ENCODE peak calls at places on chromosomes 16 and 17, in five cellular contexts. Q is ascending aorta; K is activated CD8-positive, alpha-beta T cell treated with anti-CD3 and anti-CD28 coated beads for 36 hours; V is astrocyte; E is WERI-Rb-1. P is an unnamed sample.

GRCh38 chr16:54939537-54940278 is 9.0 kb downstream of the IRX5 start:
- DNase-seq in Q (no peak), K (no peak), V (no peak), E (no peak), P (no peak)

GRCh38 chr16:75695708-75696107 is 5.6 kb downstream of the DUXB start:
- DNase-seq in Q (no peak), K (peak), V (no peak), E (no peak), P (no peak)

GRCh38 chr17:46192484-46193245 is 564 bp downstream of the KANSL1 start:
- DNase-seq in Q (no peak), K (peak), V (peak), E (peak), P (peak)

GRCh38 chr16:88345943-88346560 is 36.7 kb upstream of the ZNF469 start:
- DNase-seq in Q (no peak), K (no peak), V (no peak), E (no peak), P (no peak)

GRCh38 chr16:4924593-4925378 is 12.2 kb downstream of the PPL start:
- DNase-seq in Q (no peak), K (no peak), V (no peak), E (no peak), P (no peak)

GRCh38 chr17:81150379-81151038 is 14.8 kb upstream of the PVALEF start:
- DNase-seq in Q (peak), K (no peak), V (no peak), E (no peak), P (no peak)

GRCh38 chr16:1464894-1465566 is 9.8 kb downstream of the CLCN7 start:
- DNase-seq in Q (no peak), K (no peak), V (no peak), E (no peak), P (no peak)

GRCh38 chr17:64291268-64291851 is 28.3 kb upstream of the TEX2 start:
- DNase-seq in Q (no peak), K (peak), V (no peak), E (peak), P (no peak)

GRCh38 chr16:69166221-69166833 is 20.6 kb upstream of the SNTB2 start:
- DNase-seq in Q (no peak), K (peak), V (peak), E (no peak), P (peak)

GRCh38 chr17:33014751-33015150 is 23.1 kb downstream of the SPACA3 start:
- DNase-seq in Q (no peak), K (no peak), V (no peak), E (no peak), P (peak)

GRCh38 chr16:20349615-20350014 is 2.9 kb downstream of the UMOD start:
- DNase-seq in Q (no peak), K (no peak), V (no peak), E (no peak), P (no peak)
- TF ChIP-seq CTCF in Q (no peak), K (no peak), V (no peak), E (no peak), P (no peak)

DNA sequence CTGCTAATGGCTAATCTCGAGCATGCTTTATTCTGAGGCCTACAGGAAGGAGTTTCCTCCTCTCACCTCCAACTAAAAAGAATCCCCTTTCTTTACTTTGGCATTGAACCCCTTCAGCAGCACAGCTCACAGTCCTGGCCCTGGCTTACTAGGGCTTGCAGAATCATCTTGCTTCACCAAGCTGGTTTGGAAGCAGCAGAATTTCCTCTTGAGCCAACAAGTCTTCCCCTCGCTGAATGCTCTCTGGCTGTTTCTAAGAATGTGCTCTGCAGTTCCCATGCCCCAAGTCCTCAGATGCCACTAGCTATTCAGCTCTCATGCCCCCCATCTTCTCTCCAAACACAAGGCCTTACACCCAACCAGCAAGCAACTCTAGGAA is 271.2 kb downstream of the NTN1 start:
- DNase-seq in Q (no peak), K (no peak), V (no peak), E (no peak), P (no peak)
- TF ChIP-seq CTCF in Q (no peak), K (no peak), V (no peak), E (no peak), P (no peak)

GRCh38 chr16:82621796-82622195 is 5.0 kb upstream of the CDH13 start:
- DNase-seq in Q (no peak), K (no peak), V (no peak), E (no peak), P (no peak)
- TF ChIP-seq CTCF in Q (no peak), K (no peak), V (peak), E (no peak), P (peak)

DNA sequence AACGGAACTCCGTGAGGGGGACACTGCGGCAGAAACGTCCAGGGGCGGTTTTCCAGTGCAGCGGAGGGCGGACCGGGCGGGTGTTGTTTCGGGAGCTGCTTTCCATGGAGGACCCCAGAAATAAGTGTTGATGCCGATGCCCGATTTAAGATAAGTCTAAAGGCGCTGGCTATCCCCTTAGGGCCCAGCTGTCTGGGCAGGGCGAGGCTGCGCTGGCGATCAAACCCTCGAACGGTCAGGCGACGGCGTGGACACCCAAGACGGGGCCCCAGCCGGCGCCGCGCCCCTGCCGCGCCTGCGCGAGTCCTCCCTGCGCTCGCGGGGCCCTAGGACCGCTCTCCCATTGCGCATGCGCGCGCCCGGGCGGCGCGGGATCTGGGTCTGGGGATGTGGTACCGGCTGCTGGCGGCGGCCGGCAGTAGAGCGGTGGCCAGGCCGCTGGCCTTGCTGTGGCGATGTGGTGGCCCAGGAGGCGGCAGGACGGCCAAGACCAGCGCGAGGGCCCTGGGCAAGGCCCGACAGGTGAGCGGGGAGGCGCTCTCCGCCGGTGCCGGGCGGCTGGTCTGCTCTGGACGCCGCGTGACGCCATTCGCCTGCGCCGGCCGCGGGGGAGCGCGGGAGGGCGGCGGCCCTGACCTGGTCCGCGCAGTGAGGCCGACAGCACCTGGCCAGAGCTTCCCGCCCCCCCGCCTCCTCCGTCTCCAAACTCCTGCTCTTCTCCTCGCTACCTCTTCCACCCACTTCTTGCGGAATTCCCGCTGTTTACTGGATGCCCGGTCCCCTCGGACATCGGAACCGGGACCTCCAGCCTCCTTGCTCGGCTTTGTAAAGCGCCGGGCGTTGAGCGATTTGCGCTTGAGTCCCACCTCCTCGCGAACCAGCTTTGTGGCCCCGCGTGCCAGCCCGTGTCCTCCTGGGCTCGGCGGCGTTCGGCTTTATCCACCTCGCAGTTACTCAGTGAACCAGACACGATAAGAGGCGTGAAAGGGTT is 24.0 kb downstream of the DEF8 start:
- DNase-seq in Q (peak), K (peak), V (peak), E (peak), P (peak)
- TF ChIP-seq CTCF in Q (no peak), K (no peak), V (no peak), E (no peak), P (no peak)

P was measured in choroid plexus epithelial cell.